ENCODE peak calls at places on chromosomes 4 and X, in eight cellular contexts. One of them, this sample, is unnamed.

GRCh38 chr4:48816971-48817370 is 13.9 kb upstream of the OCIAD1 start:
- DNase-seq in heart left ventricle: no peak
- DNase-seq in GM23338: no peak
- DNase-seq in sciatic nerve: no peak
- DNase-seq in AG08395: no peak
- DNase-seq in GM12864: no peak
- DNase-seq in ELF-1: no peak
- DNase-seq in astrocyte of the spinal cord: no peak
- DNase-seq in this sample: no peak

GRCh38 chr4:121778991-121779628 is 14.1 kb upstream of the SMIM43 start:
- DNase-seq in heart left ventricle: no peak
- DNase-seq in GM23338: no peak
- DNase-seq in sciatic nerve: no peak
- DNase-seq in AG08395: no peak
- DNase-seq in GM12864: no peak
- DNase-seq in ELF-1: no peak
- DNase-seq in astrocyte of the spinal cord: no peak
- DNase-seq in this sample: no peak

GRCh38 chr4:138407329-138407728 is 165.2 kb upstream of the SLC7A11 start:
- DNase-seq in heart left ventricle: no peak
- DNase-seq in GM23338: no peak
- DNase-seq in sciatic nerve: no peak
- DNase-seq in AG08395: no peak
- DNase-seq in GM12864: no peak
- DNase-seq in ELF-1: no peak
- DNase-seq in astrocyte of the spinal cord: no peak
- DNase-seq in this sample: no peak

GRCh38 chr4:119286377-119287002 is 35.4 kb downstream of the FABP2 start:
- DNase-seq in heart left ventricle: peak
- DNase-seq in GM23338: peak
- DNase-seq in sciatic nerve: no peak
- DNase-seq in AG08395: peak
- DNase-seq in GM12864: no peak
- DNase-seq in ELF-1: no peak
- DNase-seq in astrocyte of the spinal cord: peak
- DNase-seq in this sample: no peak

GRCh38 chrX:155718964-155719586 is 106.3 kb upstream of the TMLHE start:
- DNase-seq in heart left ventricle: peak
- DNase-seq in GM23338: no peak
- DNase-seq in sciatic nerve: no peak
- DNase-seq in AG08395: no peak
- DNase-seq in GM12864: no peak
- DNase-seq in ELF-1: no peak
- DNase-seq in astrocyte of the spinal cord: no peak
- DNase-seq in this sample: no peak

GRCh38 chrX:85993539-85994197 is 53.7 kb downstream of the CHM start:
- DNase-seq in heart left ventricle: no peak
- DNase-seq in GM23338: no peak
- DNase-seq in sciatic nerve: no peak
- DNase-seq in AG08395: no peak
- DNase-seq in GM12864: no peak
- DNase-seq in ELF-1: no peak
- DNase-seq in astrocyte of the spinal cord: no peak
- DNase-seq in this sample: no peak

GRCh38 chrX:69192603-69193002 is 27.4 kb upstream of the PJA1 start:
- DNase-seq in heart left ventricle: no peak
- DNase-seq in GM23338: no peak
- DNase-seq in sciatic nerve: no peak
- DNase-seq in AG08395: no peak
- DNase-seq in GM12864: no peak
- DNase-seq in ELF-1: no peak
- DNase-seq in astrocyte of the spinal cord: no peak
- DNase-seq in this sample: no peak

GRCh38 chrX:136030357-136031225 is 45.4 kb downstream of the SLC9A6 start:
- DNase-seq in heart left ventricle: peak
- DNase-seq in GM23338: no peak
- DNase-seq in sciatic nerve: peak
- DNase-seq in AG08395: peak
- DNase-seq in GM12864: no peak
- DNase-seq in ELF-1: no peak
- DNase-seq in astrocyte of the spinal cord: peak
- DNase-seq in this sample: no peak

GRCh38 chr4:38266616-38267015 is 306.4 kb downstream of the PTTG2 start:
- DNase-seq in heart left ventricle: no peak
- DNase-seq in GM23338: no peak
- DNase-seq in sciatic nerve: no peak
- DNase-seq in AG08395: peak
- DNase-seq in GM12864: no peak
- DNase-seq in ELF-1: no peak
- DNase-seq in astrocyte of the spinal cord: peak
- DNase-seq in this sample: no peak

GRCh38 chr4:127309360-127310095 is 323.2 kb upstream of the INTU start:
- DNase-seq in heart left ventricle: no peak
- DNase-seq in GM23338: no peak
- DNase-seq in sciatic nerve: no peak
- DNase-seq in AG08395: peak
- DNase-seq in GM12864: no peak
- DNase-seq in ELF-1: no peak
- DNase-seq in astrocyte of the spinal cord: peak
- DNase-seq in this sample: no peak

GRCh38 chrX:130171446-130172126 is at the start of gene RAB33A:
- DNase-seq in heart left ventricle: peak
- DNase-seq in GM23338: peak
- DNase-seq in sciatic nerve: no peak
- DNase-seq in AG08395: no peak
- DNase-seq in GM12864: no peak
- DNase-seq in ELF-1: peak
- DNase-seq in astrocyte of the spinal cord: no peak
- DNase-seq in this sample: no peak

GRCh38 chrX:133913009-133913408 is 72.4 kb downstream of the GPC3 start:
- DNase-seq in heart left ventricle: no peak
- DNase-seq in GM23338: peak
- DNase-seq in sciatic nerve: no peak
- DNase-seq in AG08395: no peak
- DNase-seq in GM12864: no peak
- DNase-seq in ELF-1: no peak
- DNase-seq in astrocyte of the spinal cord: no peak
- DNase-seq in this sample: no peak

GRCh38 chr4:33072340-33073089 is 2352.3 kb downstream of the PCDH7 start:
- DNase-seq in heart left ventricle: no peak
- DNase-seq in GM23338: no peak
- DNase-seq in sciatic nerve: no peak
- DNase-seq in AG08395: no peak
- DNase-seq in GM12864: no peak
- DNase-seq in ELF-1: no peak
- DNase-seq in astrocyte of the spinal cord: no peak
- DNase-seq in this sample: no peak

GRCh38 chr4:147825451-147826287 is 93.8 kb downstream of the ARHGAP10 start:
- DNase-seq in heart left ventricle: peak
- DNase-seq in GM23338: no peak
- DNase-seq in sciatic nerve: no peak
- DNase-seq in AG08395: no peak
- DNase-seq in GM12864: no peak
- DNase-seq in ELF-1: no peak
- DNase-seq in astrocyte of the spinal cord: no peak
- DNase-seq in this sample: peak

GRCh38 chr4:34105311-34105710 is 2139.0 kb downstream of the ARAP2 start:
- DNase-seq in heart left ventricle: no peak
- DNase-seq in GM23338: no peak
- DNase-seq in sciatic nerve: no peak
- DNase-seq in AG08395: no peak
- DNase-seq in GM12864: no peak
- DNase-seq in ELF-1: no peak
- DNase-seq in astrocyte of the spinal cord: no peak
- DNase-seq in this sample: no peak

GRCh38 chrX:2928127-2928582 is 984 bp downstream of the ARSD start:
- DNase-seq in heart left ventricle: peak
- DNase-seq in GM23338: peak
- DNase-seq in sciatic nerve: peak
- DNase-seq in AG08395: peak
- DNase-seq in GM12864: no peak
- DNase-seq in ELF-1: no peak
- DNase-seq in astrocyte of the spinal cord: no peak
- DNase-seq in this sample: peak

GRCh38 chrX:126900937-126901336 is 81.4 kb downstream of the PRR32 start:
- DNase-seq in heart left ventricle: no peak
- DNase-seq in GM23338: no peak
- DNase-seq in sciatic nerve: no peak
- DNase-seq in AG08395: no peak
- DNase-seq in GM12864: no peak
- DNase-seq in ELF-1: no peak
- DNase-seq in astrocyte of the spinal cord: no peak
- DNase-seq in this sample: no peak

GRCh38 chrX:53263597-53264094 is 17.7 kb downstream of the IQSEC2 start:
- DNase-seq in heart left ventricle: no peak
- DNase-seq in GM23338: no peak
- DNase-seq in sciatic nerve: no peak
- DNase-seq in AG08395: peak
- DNase-seq in GM12864: no peak
- DNase-seq in ELF-1: no peak
- DNase-seq in astrocyte of the spinal cord: peak
- DNase-seq in this sample: no peak

GRCh38 chrX:23819385-23820234 is 36.6 kb downstream of the SAT1 start:
- DNase-seq in heart left ventricle: no peak
- DNase-seq in GM23338: no peak
- DNase-seq in sciatic nerve: no peak
- DNase-seq in AG08395: no peak
- DNase-seq in GM12864: no peak
- DNase-seq in ELF-1: no peak
- DNase-seq in astrocyte of the spinal cord: peak
- DNase-seq in this sample: no peak

GRCh38 chr4:7414736-7415510 is 19.8 kb downstream of the PSAPL1 start:
- DNase-seq in heart left ventricle: no peak
- DNase-seq in GM23338: peak
- DNase-seq in sciatic nerve: no peak
- DNase-seq in AG08395: no peak
- DNase-seq in GM12864: no peak
- DNase-seq in ELF-1: peak
- DNase-seq in astrocyte of the spinal cord: no peak
- DNase-seq in this sample: peak

GRCh38 chrX:48492293-48492910 is 16.4 kb upstream of the PORCN start:
- DNase-seq in heart left ventricle: no peak
- DNase-seq in GM23338: no peak
- DNase-seq in sciatic nerve: no peak
- DNase-seq in AG08395: peak
- DNase-seq in GM12864: no peak
- DNase-seq in ELF-1: peak
- DNase-seq in astrocyte of the spinal cord: peak
- DNase-seq in this sample: no peak

GRCh38 chr4:86594559-86595425 is 677 bp downstream of the PTPN13 start:
- DNase-seq in heart left ventricle: peak
- DNase-seq in GM23338: peak
- DNase-seq in sciatic nerve: peak
- DNase-seq in AG08395: peak
- DNase-seq in GM12864: no peak
- DNase-seq in ELF-1: peak
- DNase-seq in astrocyte of the spinal cord: peak
- DNase-seq in this sample: peak

GRCh38 chr4:77308843-77309242 is 151.8 kb downstream of the CCNG2 start:
- DNase-seq in heart left ventricle: no peak
- DNase-seq in GM23338: peak
- DNase-seq in sciatic nerve: no peak
- DNase-seq in AG08395: peak
- DNase-seq in GM12864: no peak
- DNase-seq in ELF-1: peak
- DNase-seq in astrocyte of the spinal cord: peak
- DNase-seq in this sample: peak

GRCh38 chr4:183674153-183674552 is 15.1 kb downstream of the TRAPPC11 start:
- DNase-seq in heart left ventricle: no peak
- DNase-seq in GM23338: peak
- DNase-seq in sciatic nerve: no peak
- DNase-seq in AG08395: no peak
- DNase-seq in GM12864: no peak
- DNase-seq in ELF-1: no peak
- DNase-seq in astrocyte of the spinal cord: no peak
- DNase-seq in this sample: no peak